ENCODE peak calls at places on chromosomes 5 and 9, in six cellular contexts. J is DMS 273 treated with DMSO at 0.1 percent for 48 hours; N is KBM-7; T is RCC 7860; I is AG10803; Z is activated T-helper 1 cell treated with anti-CD3 and anti-CD28 coated beads, Interleukin-2, amount 50 U/mL, for 16 hours. O is an unnamed sample.
A peak's percentile ranks its signal among the peaks of the same experiment; 100 is the strongest.

GRCh38 chr5:119919279-119919678 is 289.9 kb downstream of the FAM170A start:
- DNase-seq in Z (no peak), N (no peak), I (no peak), T (no peak), J (no peak), O (no peak)

GRCh38 chr5:86716121-86716520 is 98.4 kb downstream of the COX7C start:
- DNase-seq in T (no peak), Z (no peak), N (no peak), I (no peak), J (no peak), O (no peak)

GRCh38 chr9:13388157-13388556 is 108.7 kb upstream of the MPDZ start:
- DNase-seq in N (no peak), Z (no peak), I (peak; percentile 88), J (no peak), T (peak; percentile 47), O (peak; percentile 92)

GRCh38 chr9:38226491-38226951 is 157.5 kb upstream of the SHB start:
- DNase-seq in Z (no peak), I (no peak), N (peak; percentile 46), T (no peak), J (no peak), O (no peak)

GRCh38 chr5:73591102-73591695 is 25.7 kb downstream of the UTP15 start:
- DNase-seq in T (peak; percentile 26), I (peak; percentile 90), Z (peak; percentile 2), N (peak; percentile 88), J (peak; percentile 38), O (peak; percentile 64)

GRCh38 chr5:181008136-181008535 is 19.5 kb downstream of the BTNL3 start:
- DNase-seq in J (no peak), T (no peak), I (no peak), Z (no peak), N (no peak), O (no peak)

GRCh38 chr9:115978739-115979138 is 174.9 kb upstream of the PAPPA start:
- DNase-seq in N (no peak), J (no peak), I (peak; percentile 62), Z (no peak), T (no peak), O (peak; percentile 54)

GRCh38 chr5:171420429-171421231 is 1.2 kb downstream of the FGF18 start:
- DNase-seq in I (peak; percentile 84), J (no peak), N (no peak), Z (no peak), T (no peak), O (peak; percentile 89)

GRCh38 chr5:36685631-36686147 is 79.3 kb downstream of the SLC1A3 start:
- DNase-seq in Z (no peak), N (no peak), I (peak; percentile 67), T (no peak), J (no peak), O (no peak)

GRCh38 chr9:35407846-35408245 is 82.1 kb upstream of the RUSC2 start:
- DNase-seq in J (no peak), T (no peak), I (no peak), Z (no peak), N (peak; percentile 74), O (no peak)

GRCh38 chr5:67344870-67345269 is 148.3 kb upstream of the CD180 start:
- DNase-seq in J (no peak), N (no peak), I (no peak), Z (no peak), T (no peak), O (no peak)

GRCh38 chr9:94945191-94946144 is 219.0 kb downstream of the AOPEP start:
- DNase-seq in T (peak; percentile 84), I (peak; percentile 87), Z (no peak), J (peak; percentile 75), N (no peak), O (peak; percentile 93)

GRCh38 chr5:76704131-76704663 is 11.7 kb upstream of the F2R start:
- DNase-seq in T (no peak), J (no peak), N (no peak), Z (no peak), I (no peak), O (no peak)

GRCh38 chr5:97400537-97400936 is 217.5 kb upstream of the RIOK2 start:
- DNase-seq in J (no peak), N (no peak), T (no peak), I (no peak), Z (no peak), O (no peak)

GRCh38 chr9:95091971-95092320 is 225.6 kb downstream of the FANCC start:
- DNase-seq in Z (no peak), N (no peak), T (peak; percentile 64), J (no peak), I (peak; percentile 45), O (peak; percentile 89)

GRCh38 chr9:38395653-38396370 is 3.3 kb downstream of the ALDH1B1 start:
- DNase-seq in J (no peak), T (no peak), N (no peak), Z (no peak), I (no peak), O (no peak)

GRCh38 chr5:167263185-167263584 is 1028.3 kb upstream of the WWC1 start:
- DNase-seq in J (no peak), T (no peak), Z (no peak), N (no peak), I (no peak), O (no peak)

GRCh38 chr9:97500765-97501176 is 695 bp upstream of the TMOD1 start:
- DNase-seq in N (no peak), Z (no peak), T (no peak), J (no peak), I (no peak), O (no peak)

GRCh38 chr5:56148453-56148971 is 84.6 kb downstream of the ANKRD55 start:
- DNase-seq in Z (no peak), T (no peak), I (no peak), N (peak; percentile 45), J (no peak), O (no peak)

GRCh38 chr5:180499684-180500083 is 5.5 kb downstream of the CNOT6 start:
- DNase-seq in Z (no peak), J (no peak), N (no peak), T (no peak), I (no peak), O (peak; percentile 12)

GRCh38 chr5:74094096-74094778 is 468.2 kb downstream of the ARHGEF28 start:
- DNase-seq in N (no peak), Z (no peak), J (no peak), T (no peak), I (no peak), O (peak; percentile 37)

GRCh38 chr9:136711751-136712689 is at the start of gene DIPK1B:
- DNase-seq in T (no peak), Z (no peak), N (peak; percentile 58), J (no peak), I (no peak), O (no peak)

GRCh38 chr9:6078382-6079105 is 63.1 kb upstream of the RANBP6 start:
- DNase-seq in N (no peak), T (no peak), J (no peak), I (no peak), Z (no peak), O (peak; percentile 49)

GRCh38 chr9:111661802-111662491 is 542 bp downstream of the GNG10 start:
- DNase-seq in I (peak; percentile 35), J (no peak), T (no peak), Z (peak; percentile 9), N (no peak), O (peak; percentile 17)

GRCh38 chr9:100058699-100059579 is 39.9 kb downstream of the ERP44 start:
- DNase-seq in J (no peak), T (no peak), N (no peak), I (no peak), Z (no peak), O (no peak)

GRCh38 chr5:151670953-151671636 is 15.6 kb downstream of the SPARC start:
- DNase-seq in J (no peak), T (peak; percentile 9), Z (no peak), N (no peak), I (peak; percentile 76), O (no peak)

GRCh38 chr9:114092336-114092735 is 6.8 kb downstream of the KIF12 start:
- DNase-seq in T (no peak), I (no peak), J (no peak), Z (no peak), N (no peak), O (no peak)

GRCh38 chr9:89635007-89635742 is 30.4 kb downstream of the GADD45G start:
- DNase-seq in Z (no peak), N (no peak), T (peak; percentile 38), J (no peak), I (peak; percentile 47), O (peak; percentile 88)

GRCh38 chr9:34343090-34343489 is 13.7 kb downstream of the NUDT2 start:
- DNase-seq in N (no peak), J (no peak), I (no peak), T (no peak), Z (no peak), O (no peak)